ENCODE peak calls at places on chromosome 9, in five cellular contexts. B is erythroblast, S is gastrocnemius medialis, C is stomach, E is spleen. N is an unnamed sample.

GRCh38 chr9:12718482-12719026 is 25.4 kb downstream of the TYRP1 start:
- DNase-seq in B (no peak), C (no peak), E (no peak), S (no peak), N (no peak)

GRCh38 chr9:114035845-114036785 is 42.0 kb downstream of the AMBP start:
- DNase-seq in C (no peak), S (no peak), B (no peak), E (peak; percentile 68), N (no peak)

GRCh38 chr9:133137451-133138231 is 16.6 kb upstream of the RALGDS start:
- DNase-seq in E (no peak), B (peak; percentile 45), C (peak; percentile 79), S (peak; percentile 92), N (no peak)

GRCh38 chr9:137705443-137705863 is 86.6 kb downstream of the EHMT1 start:
- DNase-seq in E (peak; percentile 89), S (no peak), C (no peak), B (no peak), N (no peak)

GRCh38 chr9:133184971-133185370 is 21.3 kb upstream of the GBGT1 start:
- DNase-seq in S (no peak), E (no peak), C (peak; percentile 46), B (peak; percentile 63), N (peak; percentile 64)

GRCh38 chr9:133142657-133143592 is 20.8 kb downstream of the GBGT1 start:
- DNase-seq in E (peak; percentile 79), S (no peak), C (peak; percentile 25), B (no peak), N (no peak)

GRCh38 chr9:82972446-82972845 is 90.5 kb downstream of the RASEF start:
- DNase-seq in C (no peak), S (no peak), B (no peak), E (no peak), N (no peak)

GRCh38 chr9:110671849-110672248 is 3.3 kb downstream of the MUSK start:
- DNase-seq in B (no peak), C (no peak), E (no peak), S (no peak), N (no peak)

GRCh38 chr9:38641985-38642864 is 21.8 kb upstream of the ANKRD18A start:
- DNase-seq in E (no peak), C (peak; percentile 45), B (peak; percentile 26), S (no peak), N (peak; percentile 59)

GRCh38 chr9:70382709-70383605 is 31.5 kb downstream of the KLF9 start:
- DNase-seq in B (no peak), E (no peak), S (no peak), C (no peak), N (no peak)

GRCh38 chr9:1979815-1980367 is 35.3 kb upstream of the SMARCA2 start:
- DNase-seq in E (no peak), C (no peak), B (no peak), S (no peak), N (no peak)

GRCh38 chr9:130352586-130353285 is 87.2 kb downstream of the HMCN2 start:
- DNase-seq in B (no peak), S (no peak), E (no peak), C (no peak), N (no peak)

GRCh38 chr9:124331580-124331979 is 73.8 kb downstream of the NEK6 start:
- DNase-seq in B (no peak), C (no peak), E (no peak), S (no peak), N (no peak)

GRCh38 chr9:110047955-110048472 is 159.9 kb downstream of the C9orf152 start:
- DNase-seq in B (no peak), E (peak; percentile 86), C (no peak), S (no peak), N (no peak)

GRCh38 chr9:5524090-5524489 is 13.8 kb downstream of the PDCD1LG2 start:
- DNase-seq in S (no peak), E (no peak), C (no peak), B (no peak), N (no peak)

GRCh38 chr9:38358390-38359296 is 33.9 kb upstream of the ALDH1B1 start:
- DNase-seq in S (no peak), C (no peak), E (no peak), B (no peak), N (no peak)

GRCh38 chr9:21565137-21565536 is 83.0 kb upstream of the IFNE start:
- DNase-seq in S (no peak), B (no peak), E (no peak), C (no peak), N (peak; percentile 81)

GRCh38 chr9:133558191-133559126 is 24.0 kb downstream of the ADAMTSL2 start:
- DNase-seq in E (no peak), S (no peak), B (peak; percentile 46), C (no peak), N (peak; percentile 54)

GRCh38 chr9:134403682-134404301 is 77.5 kb downstream of the RXRA start:
- DNase-seq in S (peak; percentile 81), E (peak; percentile 91), B (peak; percentile 58), C (peak; percentile 63), N (no peak)

GRCh38 chr9:101848485-101848919 is 110.1 kb upstream of the GRIN3A start:
- DNase-seq in C (no peak), E (no peak), B (no peak), S (no peak), N (no peak)

GRCh38 chr9:138010274-138010800 is 132.8 kb downstream of the CACNA1B start:
- DNase-seq in S (no peak), E (peak; percentile 45), C (peak; percentile 7), B (no peak), N (no peak)

GRCh38 chr9:133563286-133564213 is 29.0 kb downstream of the ADAMTSL2 start:
- DNase-seq in E (no peak), B (no peak), C (no peak), S (peak; percentile 36), N (no peak)

GRCh38 chr9:75604661-75605060 is 285.8 kb upstream of the PCSK5 start:
- DNase-seq in C (no peak), B (no peak), E (no peak), S (no peak), N (no peak)

GRCh38 chr9:38246833-38247232 is 145.7 kb upstream of the ALDH1B1 start:
- DNase-seq in S (no peak), C (no peak), E (no peak), B (no peak), N (no peak)

GRCh38 chr9:14307989-14308750 is 5.8 kb downstream of the NFIB start:
- DNase-seq in C (peak; percentile 46), B (no peak), S (no peak), E (no peak), N (no peak)

DNA sequence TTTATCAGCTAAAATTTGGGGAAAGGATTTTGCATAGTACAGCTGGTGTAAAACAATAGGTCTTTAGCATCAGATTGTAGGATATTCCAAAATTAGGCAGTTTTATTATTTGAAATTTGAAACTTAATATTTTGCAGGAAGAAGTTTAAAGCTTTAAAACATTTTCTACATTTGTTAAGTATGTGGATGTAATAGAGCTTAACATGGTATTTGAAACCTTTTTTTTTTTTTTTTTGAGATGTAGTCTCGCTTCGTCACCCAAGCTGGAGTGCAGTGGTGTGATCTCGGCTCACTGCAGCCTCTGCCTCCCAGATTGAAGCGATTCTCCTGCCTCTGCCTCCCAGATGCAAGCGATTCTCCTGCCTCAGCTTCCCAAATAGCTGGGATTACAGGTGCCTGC is 2.9 kb downstream of the DENND4C start:
- DNase-seq in C (no peak), S (no peak), E (no peak), B (no peak), N (no peak)
- TF ChIP-seq POLR2A in C (no peak), S (no peak), E (no peak), B (no peak), N (no peak)

GRCh38 chr9:136093995-136094881 is 851 bp downstream of the NACC2 start:
- DNase-seq in S (peak; percentile 93), E (peak; percentile 91), C (peak; percentile 69), B (peak; percentile 51), N (peak; percentile 32)
- TF ChIP-seq POLR2A in S (peak; percentile 86), E (no peak), C (no peak), B (no peak), N (no peak)

GRCh38 chr9:90001756-90002155 is 396.9 kb downstream of the GADD45G start:
- DNase-seq in E (no peak), B (no peak), C (no peak), S (no peak), N (no peak)

GRCh38 chr9:89999534-90000370 is 394.9 kb downstream of the GADD45G start:
- DNase-seq in S (peak; percentile 89), C (peak; percentile 92), E (peak; percentile 88), B (no peak), N (no peak)

GRCh38 chr9:90002299-90003045 is 397.7 kb downstream of the GADD45G start:
- DNase-seq in S (no peak), E (no peak), C (no peak), B (no peak), N (no peak)

GRCh38 chr9:89999176-89999533 is 394.3 kb downstream of the GADD45G start:
- DNase-seq in C (peak; percentile 89), S (peak; percentile 23), B (no peak), E (no peak), N (no peak)

DNA sequence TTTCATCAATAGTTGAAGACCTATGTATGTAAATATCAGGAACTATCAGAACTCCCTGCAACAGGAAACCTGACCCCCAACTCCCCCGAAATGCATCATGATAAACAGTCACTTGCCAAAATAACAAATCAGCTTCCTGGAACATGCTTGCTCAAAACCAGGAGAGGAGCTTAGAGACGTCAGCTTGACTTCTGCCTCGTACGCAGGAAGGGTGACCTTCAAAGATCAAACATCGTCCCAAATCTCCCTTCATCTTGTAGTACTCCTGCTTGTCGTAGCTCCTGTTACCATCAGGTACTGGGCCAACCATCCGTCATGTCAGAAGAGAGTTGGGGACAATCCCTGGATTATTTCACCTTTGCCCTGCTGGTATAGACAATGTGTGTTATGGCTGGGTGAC is 396.1 kb downstream of the GADD45G start:
- DNase-seq in C (no peak), E (no peak), S (no peak), B (no peak), N (no peak)
- TF ChIP-seq POLR2A in C (no peak), E (no peak), S (no peak), B (no peak), N (no peak)

GRCh38 chr9:3526166-3526902 is 533 bp upstream of the RFX3 start:
- DNase-seq in E (peak; percentile 96), B (peak; percentile 94), C (peak; percentile 90), S (peak; percentile 83), N (peak; percentile 59)
- TF ChIP-seq POLR2A in E (peak; percentile 24), B (peak; percentile 98), C (peak; percentile 61), S (peak; percentile 96), N (peak; percentile 81)

DNA sequence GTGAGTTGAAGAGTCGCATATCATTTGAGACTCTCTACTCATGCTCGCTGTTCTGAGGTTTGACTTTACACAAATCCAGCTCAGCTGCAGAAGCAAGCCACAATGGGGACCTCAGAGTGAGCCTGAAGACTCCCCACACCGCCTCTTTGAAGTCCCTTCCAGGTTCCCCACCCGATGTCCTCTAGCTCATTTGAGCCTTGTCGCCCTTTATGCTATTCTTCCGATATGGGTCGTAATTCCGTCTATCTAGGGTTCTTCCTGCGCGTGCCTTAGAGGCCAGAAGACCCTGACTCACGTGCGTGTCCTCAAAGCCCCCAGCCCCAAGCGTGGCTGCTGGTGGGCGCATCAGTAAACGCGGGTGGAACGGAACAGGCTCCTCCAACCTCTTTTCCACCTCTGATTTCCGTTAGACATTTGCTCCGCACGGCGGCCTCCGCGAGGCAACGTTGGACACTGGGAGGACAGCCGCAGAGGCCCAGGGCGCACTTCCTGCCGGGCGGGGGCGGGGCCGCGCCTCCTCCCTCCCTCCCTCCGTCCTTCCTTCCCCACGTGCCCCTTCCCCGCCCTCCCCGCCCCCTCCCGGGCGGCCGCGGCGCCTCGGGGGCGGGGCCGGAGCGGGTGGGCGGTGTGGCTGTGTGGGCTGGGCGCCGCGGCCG is at the start of gene SNX30:
- DNase-seq in C (peak; percentile 92), S (peak; percentile 89), E (peak; percentile 97), B (peak; percentile 95), N (peak; percentile 62)
- TF ChIP-seq POLR2A in C (peak; percentile 28), S (peak; percentile 48), E (no peak), B (peak; percentile 78), N (peak; percentile 98)

GRCh38 chr9:127915801-127916664 is 808 bp downstream of the ST6GALNAC4 start:
- DNase-seq in S (peak; percentile 54), C (no peak), E (peak; percentile 88), B (peak; percentile 51), N (no peak)
- TF ChIP-seq POLR2A in S (peak; percentile 22), C (no peak), E (no peak), B (no peak), N (no peak)

N was measured in HCT116.